ENCODE peak calls at places on chromosomes 5 and 9, in six cellular contexts. One of them, this sample, is unnamed.

GRCh38 chr5:10604975-10605374 is 41.1 kb downstream of the ANKRD33B start:
- DNase-seq in heart left ventricle: no peak
- DNase-seq in vagina: no peak
- DNase-seq in adrenal gland: no peak
- DNase-seq in upper lobe of left lung: no peak
- DNase-seq in endothelial cell of umbilical vein: no peak
- DNase-seq in this sample: no peak

GRCh38 chr5:136032564-136032963 is 3.8 kb downstream of the TGFBI start:
- DNase-seq in heart left ventricle: no peak
- DNase-seq in adrenal gland: no peak
- DNase-seq in upper lobe of left lung: no peak
- DNase-seq in endothelial cell of umbilical vein: no peak
- DNase-seq in vagina: no peak
- DNase-seq in this sample: no peak

GRCh38 chr5:52491071-52491828 is 296.5 kb upstream of the ITGA1 start:
- DNase-seq in adrenal gland: no peak
- DNase-seq in upper lobe of left lung: no peak
- DNase-seq in heart left ventricle: no peak
- DNase-seq in vagina: no peak
- DNase-seq in endothelial cell of umbilical vein: no peak
- DNase-seq in this sample: no peak

GRCh38 chr9:17987174-17987573 is 408.3 kb downstream of the SH3GL2 start:
- DNase-seq in heart left ventricle: no peak
- DNase-seq in endothelial cell of umbilical vein: no peak
- DNase-seq in vagina: no peak
- DNase-seq in adrenal gland: no peak
- DNase-seq in upper lobe of left lung: no peak
- DNase-seq in this sample: no peak

GRCh38 chr5:74015716-74016115 is 389.7 kb downstream of the ARHGEF28 start:
- DNase-seq in upper lobe of left lung: no peak
- DNase-seq in heart left ventricle: no peak
- DNase-seq in endothelial cell of umbilical vein: no peak
- DNase-seq in vagina: no peak
- DNase-seq in adrenal gland: no peak
- DNase-seq in this sample: no peak

GRCh38 chr9:96450613-96451544 is 910 bp downstream of the HABP4 start:
- DNase-seq in adrenal gland: peak; percentile 40
- DNase-seq in endothelial cell of umbilical vein: peak; percentile 14
- DNase-seq in heart left ventricle: peak; percentile 29
- DNase-seq in vagina: peak; percentile 81
- DNase-seq in upper lobe of left lung: peak; percentile 86
- DNase-seq in this sample: no peak

GRCh38 chr9:112867275-112867991 is 23.2 kb downstream of the SLC46A2 start:
- DNase-seq in endothelial cell of umbilical vein: no peak
- DNase-seq in heart left ventricle: no peak
- DNase-seq in upper lobe of left lung: no peak
- DNase-seq in vagina: no peak
- DNase-seq in adrenal gland: no peak
- DNase-seq in this sample: no peak

GRCh38 chr9:129320575-129321311 is 142.7 kb upstream of the IER5L start:
- DNase-seq in vagina: no peak
- DNase-seq in endothelial cell of umbilical vein: peak; percentile 66
- DNase-seq in adrenal gland: peak; percentile 77
- DNase-seq in heart left ventricle: peak; percentile 77
- DNase-seq in upper lobe of left lung: peak; percentile 90
- DNase-seq in this sample: peak; percentile 86

GRCh38 chr9:137295313-137296213 is 6.5 kb downstream of the NRARP start:
- DNase-seq in vagina: no peak
- DNase-seq in heart left ventricle: no peak
- DNase-seq in adrenal gland: no peak
- DNase-seq in upper lobe of left lung: peak; percentile 93
- DNase-seq in endothelial cell of umbilical vein: peak; percentile 43
- DNase-seq in this sample: no peak

GRCh38 chr5:14663734-14664269 is 716 bp upstream of the OTULIN start:
- DNase-seq in vagina: no peak
- DNase-seq in endothelial cell of umbilical vein: no peak
- DNase-seq in upper lobe of left lung: no peak
- DNase-seq in heart left ventricle: peak; percentile 38
- DNase-seq in adrenal gland: peak; percentile 16
- DNase-seq in this sample: no peak

GRCh38 chr5:118558871-118559270 is 429.5 kb downstream of the DTWD2 start:
- DNase-seq in upper lobe of left lung: no peak
- DNase-seq in adrenal gland: no peak
- DNase-seq in heart left ventricle: no peak
- DNase-seq in vagina: no peak
- DNase-seq in endothelial cell of umbilical vein: no peak
- DNase-seq in this sample: no peak

GRCh38 chr5:154858972-154859950 is 834 bp downstream of the CNOT8 start:
- DNase-seq in upper lobe of left lung: no peak
- DNase-seq in adrenal gland: no peak
- DNase-seq in heart left ventricle: no peak
- DNase-seq in endothelial cell of umbilical vein: peak; percentile 57
- DNase-seq in vagina: no peak
- DNase-seq in this sample: no peak

GRCh38 chr5:150672237-150672883 is 11.3 kb downstream of the MYOZ3 start:
- DNase-seq in vagina: no peak
- DNase-seq in endothelial cell of umbilical vein: peak; percentile 47
- DNase-seq in adrenal gland: peak; percentile 68
- DNase-seq in upper lobe of left lung: peak; percentile 82
- DNase-seq in heart left ventricle: peak; percentile 62
- DNase-seq in this sample: peak; percentile 53

GRCh38 chr5:97600486-97600885 is 417.4 kb upstream of the RIOK2 start:
- DNase-seq in upper lobe of left lung: no peak
- DNase-seq in adrenal gland: no peak
- DNase-seq in vagina: no peak
- DNase-seq in endothelial cell of umbilical vein: no peak
- DNase-seq in heart left ventricle: no peak
- DNase-seq in this sample: no peak

GRCh38 chr9:130382086-130382485 is 62.7 kb upstream of the ASS1 start:
- DNase-seq in endothelial cell of umbilical vein: no peak
- DNase-seq in upper lobe of left lung: peak; percentile 46
- DNase-seq in adrenal gland: no peak
- DNase-seq in vagina: no peak
- DNase-seq in heart left ventricle: no peak
- DNase-seq in this sample: no peak

GRCh38 chr5:160919610-160920009 is 67.6 kb upstream of the ATP10B start:
- DNase-seq in vagina: no peak
- DNase-seq in adrenal gland: no peak
- DNase-seq in endothelial cell of umbilical vein: no peak
- DNase-seq in upper lobe of left lung: no peak
- DNase-seq in heart left ventricle: no peak
- DNase-seq in this sample: no peak

GRCh38 chr5:132469380-132470372 is 20.9 kb downstream of the IRF1 start:
- DNase-seq in endothelial cell of umbilical vein: no peak
- DNase-seq in upper lobe of left lung: no peak
- DNase-seq in heart left ventricle: no peak
- DNase-seq in adrenal gland: no peak
- DNase-seq in vagina: no peak
- DNase-seq in this sample: peak; percentile 20

GRCh38 chr5:122957457-122957856 is 79.1 kb downstream of the PPIC start:
- DNase-seq in adrenal gland: no peak
- DNase-seq in upper lobe of left lung: no peak
- DNase-seq in heart left ventricle: no peak
- DNase-seq in vagina: no peak
- DNase-seq in endothelial cell of umbilical vein: no peak
- DNase-seq in this sample: no peak

GRCh38 chr9:112809351-112809848 is 58.8 kb downstream of the SNX30 start:
- DNase-seq in endothelial cell of umbilical vein: no peak
- DNase-seq in vagina: no peak
- DNase-seq in heart left ventricle: no peak
- DNase-seq in upper lobe of left lung: no peak
- DNase-seq in adrenal gland: no peak
- DNase-seq in this sample: no peak

GRCh38 chr9:38318755-38319495 is 73.6 kb upstream of the ALDH1B1 start:
- DNase-seq in vagina: peak; percentile 95
- DNase-seq in heart left ventricle: no peak
- DNase-seq in upper lobe of left lung: no peak
- DNase-seq in adrenal gland: no peak
- DNase-seq in endothelial cell of umbilical vein: peak; percentile 7
- DNase-seq in this sample: no peak

GRCh38 chr5:78907255-78907886 is 77.7 kb downstream of the ARSB start:
- DNase-seq in endothelial cell of umbilical vein: peak; percentile 86
- DNase-seq in adrenal gland: no peak
- DNase-seq in vagina: no peak
- DNase-seq in heart left ventricle: peak; percentile 55
- DNase-seq in upper lobe of left lung: no peak
- DNase-seq in this sample: peak; percentile 38

GRCh38 chr5:133353741-133354140 is 258.6 kb downstream of the FSTL4 start:
- DNase-seq in heart left ventricle: no peak
- DNase-seq in endothelial cell of umbilical vein: no peak
- DNase-seq in upper lobe of left lung: no peak
- DNase-seq in vagina: no peak
- DNase-seq in adrenal gland: no peak
- DNase-seq in this sample: no peak

GRCh38 chr5:156394642-156395393 is 67.9 kb downstream of the SGCD start:
- DNase-seq in vagina: no peak
- DNase-seq in endothelial cell of umbilical vein: no peak
- DNase-seq in adrenal gland: peak; percentile 31
- DNase-seq in upper lobe of left lung: no peak
- DNase-seq in heart left ventricle: no peak
- DNase-seq in this sample: no peak

GRCh38 chr5:143386725-143387124 is 16.8 kb downstream of the NR3C1 start:
- DNase-seq in endothelial cell of umbilical vein: no peak
- DNase-seq in upper lobe of left lung: no peak
- DNase-seq in adrenal gland: no peak
- DNase-seq in heart left ventricle: no peak
- DNase-seq in vagina: no peak
- DNase-seq in this sample: no peak

GRCh38 chr5:143390941-143391340 is 12.5 kb downstream of the NR3C1 start:
- DNase-seq in adrenal gland: no peak
- DNase-seq in heart left ventricle: no peak
- DNase-seq in vagina: no peak
- DNase-seq in upper lobe of left lung: no peak
- DNase-seq in endothelial cell of umbilical vein: no peak
- DNase-seq in this sample: no peak

GRCh38 chr5:143393516-143393915 is 10.0 kb downstream of the NR3C1 start:
- DNase-seq in heart left ventricle: no peak
- DNase-seq in vagina: no peak
- DNase-seq in upper lobe of left lung: no peak
- DNase-seq in adrenal gland: no peak
- DNase-seq in endothelial cell of umbilical vein: no peak
- DNase-seq in this sample: no peak

GRCh38 chr5:143384865-143385657 is 18.4 kb downstream of the NR3C1 start:
- DNase-seq in heart left ventricle: no peak
- DNase-seq in upper lobe of left lung: no peak
- DNase-seq in endothelial cell of umbilical vein: no peak
- DNase-seq in adrenal gland: no peak
- DNase-seq in vagina: no peak
- DNase-seq in this sample: no peak

GRCh38 chr5:143390258-143390657 is 13.2 kb downstream of the NR3C1 start:
- DNase-seq in adrenal gland: no peak
- DNase-seq in upper lobe of left lung: no peak
- DNase-seq in vagina: no peak
- DNase-seq in heart left ventricle: no peak
- DNase-seq in endothelial cell of umbilical vein: no peak
- DNase-seq in this sample: no peak
- H3K27ac ChIP-seq in adrenal gland: no peak overlapping the region
- H3K27ac ChIP-seq in upper lobe of left lung: peak overlapping the region; percentile 3
- H3K27ac ChIP-seq in vagina: no peak overlapping the region
- H3K27ac ChIP-seq in heart left ventricle: no peak overlapping the region
- H3K27ac ChIP-seq in endothelial cell of umbilical vein: no peak overlapping the region
- H3K27ac ChIP-seq in this sample: no peak overlapping the region

GRCh38 chr5:164934039-164934438 is 1428.6 kb downstream of the MAT2B start:
- DNase-seq in endothelial cell of umbilical vein: no peak
- DNase-seq in adrenal gland: no peak
- DNase-seq in heart left ventricle: no peak
- DNase-seq in upper lobe of left lung: no peak
- DNase-seq in vagina: no peak
- DNase-seq in this sample: no peak
- TF ChIP-seq POLR2A in endothelial cell of umbilical vein: no peak
- TF ChIP-seq POLR2A in adrenal gland: no peak
- TF ChIP-seq POLR2A in heart left ventricle: no peak
- TF ChIP-seq POLR2A in upper lobe of left lung: no peak
- TF ChIP-seq POLR2A in vagina: no peak
- TF ChIP-seq POLR2A in this sample: no peak

GRCh38 chr5:178215263-178216002 is 11.1 kb downstream of the HNRNPAB start:
- DNase-seq in endothelial cell of umbilical vein: no peak
- DNase-seq in heart left ventricle: peak; percentile 20
- DNase-seq in upper lobe of left lung: no peak
- DNase-seq in adrenal gland: no peak
- DNase-seq in vagina: no peak
- DNase-seq in this sample: no peak

GRCh38 chr5:178214160-178214803 is 9.9 kb downstream of the HNRNPAB start:
- DNase-seq in heart left ventricle: peak; percentile 10
- DNase-seq in vagina: no peak
- DNase-seq in adrenal gland: no peak
- DNase-seq in endothelial cell of umbilical vein: no peak
- DNase-seq in upper lobe of left lung: no peak
- DNase-seq in this sample: no peak

GRCh38 chr5:178213003-178213449 is 8.7 kb downstream of the HNRNPAB start:
- DNase-seq in heart left ventricle: peak; percentile 15
- DNase-seq in vagina: no peak
- DNase-seq in upper lobe of left lung: no peak
- DNase-seq in endothelial cell of umbilical vein: no peak
- DNase-seq in adrenal gland: no peak
- DNase-seq in this sample: no peak

GRCh38 chr5:178212241-178213002 is 8.1 kb downstream of the HNRNPAB start:
- DNase-seq in vagina: no peak
- DNase-seq in upper lobe of left lung: no peak
- DNase-seq in heart left ventricle: no peak
- DNase-seq in adrenal gland: no peak
- DNase-seq in endothelial cell of umbilical vein: no peak
- DNase-seq in this sample: no peak

DNA sequence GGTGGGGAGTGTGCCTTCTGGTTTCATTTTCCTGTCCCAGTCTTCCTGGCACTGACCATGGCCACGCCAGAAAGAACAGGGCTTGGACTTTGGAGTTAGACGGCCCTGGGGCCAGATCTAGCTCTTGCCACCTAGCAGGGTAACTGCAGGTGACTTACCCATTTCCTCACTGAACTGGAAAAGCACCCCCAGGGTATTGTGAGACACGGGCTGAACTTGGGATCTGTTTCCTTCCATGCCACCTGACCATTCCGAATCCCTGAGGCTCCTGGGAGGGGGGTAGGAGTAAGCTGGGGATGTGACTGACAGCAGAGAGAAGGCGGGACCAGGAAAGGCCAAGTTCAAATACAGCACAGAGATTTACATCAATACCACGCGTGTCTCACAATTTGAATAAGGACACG is 9.4 kb downstream of the HNRNPAB start:
- DNase-seq in adrenal gland: no peak
- DNase-seq in upper lobe of left lung: no peak
- DNase-seq in vagina: no peak
- DNase-seq in heart left ventricle: peak; percentile 7
- DNase-seq in endothelial cell of umbilical vein: no peak
- DNase-seq in this sample: no peak
- H3K27ac ChIP-seq in adrenal gland: no peak overlapping the region
- H3K27ac ChIP-seq in upper lobe of left lung: no peak overlapping the region
- H3K27ac ChIP-seq in vagina: no peak overlapping the region
- H3K27ac ChIP-seq in heart left ventricle: no peak overlapping the region
- H3K27ac ChIP-seq in endothelial cell of umbilical vein: no peak overlapping the region
- H3K27ac ChIP-seq in this sample: no peak overlapping the region

DNA sequence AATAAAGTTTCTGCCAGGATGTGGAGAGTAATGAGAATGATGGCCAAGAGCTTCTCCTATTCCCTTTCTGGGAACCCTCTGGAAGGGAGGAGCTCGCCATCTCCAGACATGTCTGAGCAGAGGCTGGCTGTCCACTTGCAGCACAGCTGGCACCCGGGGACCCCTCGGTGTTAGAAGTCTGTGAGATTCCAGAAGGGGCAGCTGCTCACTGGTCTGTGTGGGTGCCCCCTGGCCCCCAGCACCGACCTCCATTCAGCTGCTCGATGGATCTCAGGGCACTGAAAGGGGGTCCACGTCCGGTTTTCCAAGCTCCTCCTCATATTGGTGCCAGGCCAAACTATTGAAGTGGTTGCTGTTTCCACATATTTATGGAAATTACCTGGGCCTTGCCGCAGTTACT is 3.6 kb upstream of the FAM163B start:
- DNase-seq in vagina: no peak
- DNase-seq in adrenal gland: no peak
- DNase-seq in heart left ventricle: no peak
- DNase-seq in upper lobe of left lung: no peak
- DNase-seq in endothelial cell of umbilical vein: no peak
- DNase-seq in this sample: no peak
- TF ChIP-seq POLR2A in vagina: no peak
- TF ChIP-seq POLR2A in adrenal gland: no peak
- TF ChIP-seq POLR2A in heart left ventricle: no peak
- TF ChIP-seq POLR2A in upper lobe of left lung: no peak
- TF ChIP-seq POLR2A in endothelial cell of umbilical vein: no peak
- TF ChIP-seq POLR2A in this sample: no peak

This sample was measured in uterus.